ENCODE peak calls at places on chromosomes 16 and 17, in five cellular contexts. J is HAP-1, T is iPS DF 19.7, O is HFF-Myc, B is NCI-H1694 treated with DMSO at 0.1 percent for 48 hours. S is an unnamed sample.

GRCh38 chr16:4316732-4317461 is 1.0 kb downstream of the GLIS2 start:
- DNase-seq in J (no peak), T (no peak), O (no peak), B (no peak), S (no peak)

GRCh38 chr17:80855968-80856862 is 135.4 kb upstream of the CHMP6 start:
- DNase-seq in J (no peak), T (no peak), O (peak; percentile 90), B (no peak), S (no peak)

GRCh38 chr17:2624292-2624731 is 30.9 kb downstream of the PAFAH1B1 start:
- DNase-seq in J (no peak), T (peak; percentile 30), O (no peak), B (no peak), S (no peak)

GRCh38 chr16:75070055-75070841 is 46.3 kb downstream of the LDHD start:
- DNase-seq in J (no peak), T (no peak), O (no peak), B (no peak), S (no peak)

GRCh38 chr16:54287758-54288591 is 1.4 kb upstream of the IRX3 start:
- DNase-seq in J (no peak), T (no peak), O (no peak), B (no peak), S (no peak)

GRCh38 chr17:40290629-40291296 is 3.1 kb downstream of the CDC6 start:
- DNase-seq in J (peak; percentile 49), T (no peak), O (no peak), B (peak; percentile 75), S (no peak)

GRCh38 chr16:85172465-85173071 is 60.3 kb upstream of the CIBAR2 start:
- DNase-seq in J (peak; percentile 70), T (no peak), O (no peak), B (peak; percentile 71), S (no peak)

GRCh38 chr16:10428433-10429168 is 42.7 kb downstream of the ATF7IP2 start:
- DNase-seq in J (no peak), T (no peak), O (no peak), B (no peak), S (no peak)

GRCh38 chr17:78933025-78933958 is 8.1 kb upstream of the TIMP2 start:
- DNase-seq in J (no peak), T (no peak), O (peak; percentile 94), B (no peak), S (no peak)

GRCh38 chr16:15542261-15542660 is 100.7 kb downstream of the MARF1 start:
- DNase-seq in J (peak; percentile 74), T (no peak), O (no peak), B (no peak), S (peak; percentile 90)

GRCh38 chr17:48055531-48056245 is 7.5 kb downstream of the NFE2L1 start:
- DNase-seq in J (peak; percentile 79), T (peak; percentile 92), O (no peak), B (no peak), S (peak; percentile 82)

GRCh38 chr17:64682261-64683181 is 20.4 kb upstream of the SMURF2 start:
- DNase-seq in J (no peak), T (no peak), O (no peak), B (no peak), S (no peak)

GRCh38 chr17:65656390-65657250 is 95.2 kb upstream of the AXIN2 start:
- DNase-seq in J (no peak), T (no peak), O (no peak), B (no peak), S (no peak)

GRCh38 chr17:11651089-11651488 is 52.8 kb downstream of the DNAH9 start:
- DNase-seq in J (no peak), T (no peak), O (no peak), B (no peak), S (no peak)

GRCh38 chr17:73432624-73433190 is 120.9 kb upstream of the CDC42EP4 start:
- DNase-seq in J (no peak), T (no peak), O (no peak), B (peak; percentile 60), S (no peak)

GRCh38 chr16:2328428-2328827 is 12.1 kb downstream of the ABCA3 start:
- DNase-seq in J (no peak), T (no peak), O (no peak), B (no peak), S (no peak)

GRCh38 chr17:51797150-51797549 is 361.4 kb downstream of the CA10 start:
- DNase-seq in J (no peak), T (no peak), O (no peak), B (no peak), S (no peak)

GRCh38 chr16:66326995-66327513 is 39.4 kb upstream of the CDH5 start:
- DNase-seq in J (no peak), T (no peak), O (no peak), B (no peak), S (no peak)

GRCh38 chr17:36657390-36657762 is 56.0 kb downstream of the MRM1 start:
- DNase-seq in J (no peak), T (no peak), O (no peak), B (no peak), S (no peak)

GRCh38 chr16:58011652-58012051 is 10.4 kb downstream of the USB1 start:
- DNase-seq in J (no peak), T (no peak), O (no peak), B (no peak), S (no peak)

GRCh38 chr17:38507436-38507835 is 79.2 kb downstream of the ARHGAP23 start:
- DNase-seq in J (no peak), T (no peak), O (no peak), B (no peak), S (no peak)

GRCh38 chr17:81926451-81927144 is 937 bp downstream of the MAFG start:
- DNase-seq in J (peak; percentile 49), T (no peak), O (no peak), B (no peak), S (peak; percentile 43)

GRCh38 chr17:62706598-62707424 is 79.3 kb downstream of the MRC2 start:
- DNase-seq in J (no peak), T (no peak), O (no peak), B (no peak), S (no peak)

GRCh38 chr17:20315821-20316220 is 151.5 kb downstream of the LGALS9B start:
- DNase-seq in J (no peak), T (no peak), O (no peak), B (no peak), S (no peak)

GRCh38 chr16:56781565-56781964 is 51.6 kb downstream of the NUP93 start:
- DNase-seq in J (no peak), T (no peak), O (no peak), B (peak; percentile 37), S (no peak)

GRCh38 chr17:17226451-17227265 is 10.3 kb downstream of the FLCN start:
- DNase-seq in J (no peak), T (no peak), O (no peak), B (no peak), S (no peak)

GRCh38 chr16:11198817-11199216 is 57.2 kb downstream of the SOCS1 start:
- DNase-seq in J (peak; percentile 44), T (no peak), O (no peak), B (no peak), S (no peak)

GRCh38 chr17:1573932-1574696 is 11.5 kb upstream of the PITPNA start:
- DNase-seq in J (peak; percentile 45), T (no peak), O (no peak), B (peak; percentile 46), S (no peak)

GRCh38 chr17:41697122-41697962 is 8.7 kb downstream of the EIF1 start:
- DNase-seq in J (no peak), T (no peak), O (no peak), B (no peak), S (no peak)

GRCh38 chr17:63826468-63827001 is 696 bp upstream of the PSMC5 start:
- DNase-seq in J (no peak), T (no peak), O (no peak), B (no peak), S (no peak)

GRCh38 chr17:27546624-27547300 is 84.2 kb upstream of the LGALS9 start:
- DNase-seq in J (no peak), T (no peak), O (no peak), B (no peak), S (no peak)

GRCh38 chr16:57304169-57305061 is 19.9 kb upstream of the PLLP start:
- DNase-seq in J (no peak), T (no peak), O (no peak), B (no peak), S (no peak)

GRCh38 chr17:67620636-67621035 is 97.1 kb upstream of the NOL11 start:
- DNase-seq in J (no peak), T (no peak), O (no peak), B (no peak), S (no peak)

GRCh38 chr17:21678451-21679081 is 13.8 kb upstream of the KCNJ18 start:
- DNase-seq in J (no peak), T (no peak), O (no peak), B (no peak), S (no peak)

GRCh38 chr16:83231771-83232170 is 576.0 kb upstream of the HSBP1 start:
- DNase-seq in J (no peak), T (no peak), O (peak; percentile 3), B (no peak), S (no peak)

GRCh38 chr17:80946449-80946848 is 45.2 kb upstream of the CHMP6 start:
- DNase-seq in J (no peak), T (no peak), O (no peak), B (no peak), S (no peak)

GRCh38 chr16:13077816-13078215 is 176.4 kb downstream of the SHISA9 start:
- DNase-seq in J (no peak), T (no peak), O (no peak), B (no peak), S (no peak)